ENCODE peak calls at places on chromosomes 3 and 15, in eight cellular contexts. T is esophagus muscularis mucosa, H is AG09319, R is foreskin keratinocyte, B is RWPE1, G is uterus, A is osteocyte, D is brain microvascular endothelial cell. M is an unnamed sample.

GRCh38 chr3:127959873-127960272 is 44.8 kb downstream of the KBTBD12 start:
- DNase-seq in A (no peak), T (no peak), D (peak; percentile 32), G (no peak), R (no peak), H (no peak), B (peak; percentile 25), M (peak; percentile 21)

GRCh38 chr3:110868106-110868505 is 203.5 kb upstream of the NECTIN3 start:
- DNase-seq in G (no peak), H (no peak), D (no peak), B (no peak), R (no peak), T (no peak), A (no peak), M (no peak)

GRCh38 chr15:56356616-56357015 is 8.6 kb upstream of the TEX9 start:
- DNase-seq in T (no peak), B (no peak), D (peak; percentile 17), H (no peak), R (no peak), A (no peak), G (no peak), M (no peak)

GRCh38 chr3:155870945-155871745 is 695 bp downstream of the GMPS start:
- DNase-seq in B (peak; percentile 57), T (no peak), D (no peak), H (no peak), R (no peak), G (peak; percentile 50), A (peak; percentile 87), M (peak; percentile 59)

GRCh38 chr3:183775781-183776180 is 49.6 kb downstream of the MAP6D1 start:
- DNase-seq in G (peak; percentile 21), D (no peak), H (no peak), T (no peak), A (no peak), R (no peak), B (no peak), M (peak; percentile 32)

GRCh38 chr15:56817266-56817665 is 84.0 kb upstream of the ZNF280D start:
- DNase-seq in A (no peak), G (no peak), D (peak; percentile 79), H (no peak), R (no peak), B (peak; percentile 37), T (no peak), M (no peak)

GRCh38 chr3:146817705-146818104 is 212.6 kb upstream of the PLSCR5 start:
- DNase-seq in D (peak; percentile 55), R (no peak), H (peak; percentile 24), T (no peak), G (no peak), B (no peak), A (no peak), M (no peak)

GRCh38 chr3:135041586-135041985 is 246.5 kb downstream of the EPHB1 start:
- DNase-seq in D (no peak), H (peak; percentile 39), B (no peak), G (no peak), T (no peak), R (no peak), A (no peak), M (no peak)

GRCh38 chr3:43363621-43364266 is 77.4 kb downstream of the SNRK start:
- DNase-seq in R (no peak), T (peak; percentile 92), A (no peak), G (peak; percentile 64), B (no peak), D (peak; percentile 33), H (peak; percentile 25), M (no peak)

GRCh38 chr15:39704684-39705083 is 78.0 kb downstream of the FSIP1 start:
- DNase-seq in D (peak; percentile 67), R (peak; percentile 35), T (no peak), H (peak; percentile 28), A (no peak), B (no peak), G (no peak), M (no peak)

GRCh38 chr3:143040264-143040879 is 39.0 kb downstream of the U2SURP start:
- DNase-seq in G (no peak), D (no peak), A (no peak), B (no peak), R (no peak), H (no peak), T (no peak), M (no peak)

GRCh38 chr3:133097214-133097613 is 59.0 kb downstream of the TMEM108 start:
- DNase-seq in D (peak; percentile 31), G (no peak), R (no peak), T (no peak), H (no peak), A (no peak), B (no peak), M (no peak)

GRCh38 chr3:136277634-136278033 is 27.5 kb downstream of the PCCB start:
- DNase-seq in D (no peak), T (no peak), B (no peak), G (no peak), R (no peak), A (no peak), H (no peak), M (no peak)

GRCh38 chr3:13853978-13854296 is 25.9 kb downstream of the WNT7A start:
- DNase-seq in H (no peak), G (no peak), B (peak; percentile 92), D (no peak), A (no peak), T (no peak), R (peak; percentile 98), M (no peak)

GRCh38 chr3:25455316-25456232 is 27.5 kb downstream of the RARB start:
- DNase-seq in T (no peak), G (peak; percentile 49), H (no peak), R (no peak), D (peak; percentile 86), B (no peak), A (no peak), M (no peak)

GRCh38 chr15:91099616-91100560 is at the start of gene SV2B:
- DNase-seq in A (no peak), H (no peak), D (peak; percentile 35), R (no peak), B (peak; percentile 28), T (peak; percentile 90), G (no peak), M (peak; percentile 57)

GRCh38 chr3:172289583-172289982 is 158.7 kb downstream of the GHSR start:
- DNase-seq in A (no peak), T (no peak), G (peak; percentile 28), R (no peak), B (no peak), H (no peak), D (no peak), M (peak; percentile 67)

GRCh38 chr3:16842710-16843270 is 42.0 kb upstream of the PLCL2 start:
- DNase-seq in D (no peak), R (no peak), B (no peak), G (no peak), H (no peak), A (no peak), T (no peak), M (no peak)

GRCh38 chr3:103167850-103168249 is 733.0 kb downstream of the ZPLD1 start:
- DNase-seq in T (no peak), A (no peak), G (no peak), B (no peak), R (no peak), H (no peak), D (no peak), M (no peak)

GRCh38 chr15:68783226-68784054 is 37.3 kb downstream of the ANP32A start:
- DNase-seq in B (peak; percentile 51), D (no peak), G (no peak), A (no peak), T (no peak), H (no peak), R (no peak), M (peak; percentile 61)

GRCh38 chr3:33940149-33940548 is 141.7 kb downstream of the PDCD6IP start:
- DNase-seq in A (no peak), R (peak; percentile 72), T (no peak), B (peak; percentile 45), H (no peak), D (peak; percentile 24), G (no peak), M (no peak)

GRCh38 chr3:25594007-25594502 is 70.7 kb downstream of the TOP2B start:
- DNase-seq in G (no peak), A (no peak), T (no peak), D (peak; percentile 70), R (no peak), H (peak; percentile 66), B (peak; percentile 5), M (no peak)

DNA sequence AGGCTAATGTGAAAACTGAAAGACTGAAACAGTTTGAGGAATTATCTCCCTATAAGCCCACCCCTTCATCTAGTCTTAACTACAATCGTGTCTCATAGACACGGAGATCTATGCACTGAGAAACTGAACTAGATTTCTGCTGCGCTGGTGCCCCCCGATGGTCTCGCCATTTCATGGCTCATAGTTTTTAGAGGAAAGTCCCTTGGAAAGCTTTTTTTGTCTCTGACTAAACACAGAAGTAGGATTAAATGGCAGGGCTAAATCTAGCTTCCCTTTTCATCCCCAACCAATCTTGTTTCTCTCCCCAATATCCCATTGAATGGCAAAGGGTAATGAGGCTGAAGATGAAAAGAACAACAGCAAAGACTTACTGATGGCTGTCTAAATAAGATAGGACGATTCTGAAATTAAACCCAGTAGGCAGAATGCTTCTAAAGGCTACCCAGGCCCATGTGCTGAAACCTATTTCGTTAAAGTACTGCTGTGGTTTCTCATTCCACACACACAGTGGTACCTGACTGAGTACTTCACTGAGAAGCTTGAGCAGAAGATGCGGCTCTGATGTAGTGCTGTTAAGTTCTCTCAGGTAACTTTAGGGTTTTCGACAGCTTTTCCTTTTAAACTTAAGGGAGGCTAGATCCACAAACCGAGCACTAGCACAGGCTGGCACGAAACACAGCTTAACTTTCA is 142.7 kb downstream of the GADL1 start:
- DNase-seq in T (no peak), B (no peak), H (peak; percentile 15), A (peak; percentile 84), G (peak; percentile 21), R (no peak), D (peak; percentile 55), M (peak; percentile 64)
- TF ChIP-seq CTCF in T (peak; percentile 36), B (no peak), H (peak; percentile 39), A (peak; percentile 67), G (peak; percentile 19), R (peak; percentile 70), D (peak; percentile 73), M (peak; percentile 35)

DNA sequence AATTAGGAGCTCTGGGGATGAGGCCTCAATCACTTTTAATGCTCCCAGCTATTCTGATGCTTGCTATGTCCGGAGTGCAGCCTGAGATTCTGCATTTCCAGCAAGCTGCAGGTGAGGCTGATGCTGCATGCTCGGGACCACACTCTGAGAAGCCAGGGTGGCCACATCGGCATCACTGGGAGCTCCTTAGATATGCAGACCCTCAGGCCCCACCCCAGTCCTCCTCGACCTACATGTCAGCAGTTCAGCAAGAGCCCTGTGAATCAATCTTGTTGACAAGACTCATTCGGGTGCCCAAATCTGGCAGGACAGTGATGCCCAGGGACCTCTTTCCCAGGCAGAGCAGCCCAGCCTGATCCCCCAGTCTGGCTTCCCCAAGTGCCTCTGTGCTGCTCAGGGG is 44.1 kb upstream of the LCTL start:
- DNase-seq in H (no peak), B (no peak), D (no peak), A (no peak), G (no peak), T (no peak), R (no peak), M (no peak)
- TF ChIP-seq CTCF in H (no peak), B (no peak), D (no peak), A (no peak), G (no peak), T (no peak), R (no peak), M (no peak)

GRCh38 chr15:87608238-87609028 is 648.1 kb downstream of the NTRK3 start:
- DNase-seq in H (no peak), B (no peak), T (no peak), G (no peak), D (no peak), A (no peak), R (no peak), M (no peak)
- TF ChIP-seq CTCF in H (no peak), B (no peak), T (no peak), G (no peak), D (no peak), A (no peak), R (no peak), M (no peak)

GRCh38 chr15:60493166-60493565 is 14.2 kb upstream of the ICE2 start:
- DNase-seq in D (no peak), R (no peak), T (no peak), G (no peak), B (no peak), H (no peak), A (no peak), M (no peak)
- TF ChIP-seq CTCF in D (no peak), R (no peak), T (no peak), G (no peak), B (no peak), H (no peak), A (no peak), M (no peak)